ENCODE peak calls at places on chromosomes 2 and 18, in nine cellular contexts. S is AG04450, A is Karpas-422, H is tibial nerve, I is cardiac fibroblast, D is heart right ventricle, E is aorta, X is dorsolateral prefrontal cortex, T is GM23248. M is an unnamed sample.

GRCh38 chr18:46113751-46114150 is 9.6 kb downstream of the HAUS1 start:
- DNase-seq in S (no peak), A (no peak), H (no peak), I (no peak), D (no peak), E (no peak), X (no peak), T (no peak), M (no peak)

GRCh38 chr2:49028101-49028500 is 126.2 kb downstream of the FSHR start:
- DNase-seq in S (no peak), A (no peak), H (no peak), I (no peak), D (no peak), E (no peak), X (no peak), T (no peak), M (no peak)

GRCh38 chr2:18740428-18740827 is 151.1 kb upstream of the NT5C1B start:
- DNase-seq in S (no peak), A (no peak), H (no peak), I (peak), D (peak), E (peak), X (no peak), T (no peak), M (no peak)

GRCh38 chr2:55152475-55153422 is 79.3 kb downstream of the CLHC1 start:
- DNase-seq in S (no peak), A (peak), H (no peak), I (peak), D (no peak), E (no peak), X (no peak), T (no peak), M (no peak)

GRCh38 chr2:33153008-33153407 is 206.3 kb downstream of the LTBP1 start:
- DNase-seq in S (no peak), A (no peak), H (no peak), I (peak), D (no peak), E (no peak), X (no peak), T (peak), M (no peak)

GRCh38 chr2:14051401-14051800 is 581.1 kb upstream of the LRATD1 start:
- DNase-seq in S (no peak), A (no peak), H (no peak), I (no peak), D (no peak), E (no peak), X (no peak), T (no peak), M (no peak)

GRCh38 chr18:33577688-33578370 is at the start of gene ASXL3:
- DNase-seq in S (no peak), A (no peak), H (peak), I (no peak), D (peak), E (peak), X (peak), T (peak), M (no peak)

GRCh38 chr2:120445431-120446143 is 99.7 kb downstream of the INHBB start:
- DNase-seq in S (no peak), A (no peak), H (no peak), I (peak), D (no peak), E (no peak), X (no peak), T (peak), M (no peak)

GRCh38 chr2:96139181-96139758 is 968 bp upstream of the ASTL start:
- DNase-seq in S (no peak), A (no peak), H (no peak), I (no peak), D (no peak), E (no peak), X (no peak), T (no peak), M (no peak)

GRCh38 chr2:176642074-176642473 is 372.8 kb downstream of the MTX2 start:
- DNase-seq in S (no peak), A (peak), H (no peak), I (peak), D (no peak), E (no peak), X (no peak), T (peak), M (no peak)

GRCh38 chr2:120989556-120989848 is 253.8 kb downstream of the GLI2 start:
- DNase-seq in S (no peak), A (no peak), H (no peak), I (no peak), D (no peak), E (no peak), X (no peak), T (no peak), M (no peak)

GRCh38 chr18:3089579-3089978 is 76.6 kb upstream of the LPIN2 start:
- DNase-seq in S (no peak), A (no peak), H (no peak), I (no peak), D (no peak), E (no peak), X (no peak), T (no peak), M (no peak)

GRCh38 chr2:27431395-27431794 is 3.0 kb downstream of the NRBP1 start:
- DNase-seq in S (no peak), A (peak), H (no peak), I (peak), D (no peak), E (no peak), X (no peak), T (peak), M (no peak)

GRCh38 chr2:167289651-167290410 is 401.6 kb downstream of the XIRP2 start:
- DNase-seq in S (no peak), A (no peak), H (no peak), I (peak), D (no peak), E (no peak), X (no peak), T (no peak), M (no peak)

GRCh38 chr2:195734395-195734794 is 77.4 kb downstream of the SLC39A10 start:
- DNase-seq in S (no peak), A (no peak), H (no peak), I (peak), D (no peak), E (no peak), X (no peak), T (no peak), M (no peak)

GRCh38 chr2:196566969-196567666 is 72.4 kb upstream of the CCDC150 start:
- DNase-seq in S (no peak), A (no peak), H (no peak), I (peak), D (peak), E (no peak), X (no peak), T (peak), M (no peak)

GRCh38 chr2:136323935-136324334 is 206.0 kb upstream of the CXCR4 start:
- DNase-seq in S (no peak), A (no peak), H (no peak), I (no peak), D (no peak), E (no peak), X (no peak), T (no peak), M (no peak)

GRCh38 chr2:188524519-188525113 is 232.9 kb downstream of the GULP1 start:
- DNase-seq in S (peak), A (peak), H (peak), I (peak), D (peak), E (no peak), X (no peak), T (peak), M (no peak)

GRCh38 chr18:10131783-10132381 is 218.1 kb downstream of the VAPA start:
- DNase-seq in S (no peak), A (no peak), H (no peak), I (no peak), D (no peak), E (no peak), X (no peak), T (peak), M (no peak)
- H3K4me3 ChIP-seq in S (no peak), A (no peak), H (peak), I (no peak), D (peak), E (peak), X (peak), T (peak), M (no peak)

DNA sequence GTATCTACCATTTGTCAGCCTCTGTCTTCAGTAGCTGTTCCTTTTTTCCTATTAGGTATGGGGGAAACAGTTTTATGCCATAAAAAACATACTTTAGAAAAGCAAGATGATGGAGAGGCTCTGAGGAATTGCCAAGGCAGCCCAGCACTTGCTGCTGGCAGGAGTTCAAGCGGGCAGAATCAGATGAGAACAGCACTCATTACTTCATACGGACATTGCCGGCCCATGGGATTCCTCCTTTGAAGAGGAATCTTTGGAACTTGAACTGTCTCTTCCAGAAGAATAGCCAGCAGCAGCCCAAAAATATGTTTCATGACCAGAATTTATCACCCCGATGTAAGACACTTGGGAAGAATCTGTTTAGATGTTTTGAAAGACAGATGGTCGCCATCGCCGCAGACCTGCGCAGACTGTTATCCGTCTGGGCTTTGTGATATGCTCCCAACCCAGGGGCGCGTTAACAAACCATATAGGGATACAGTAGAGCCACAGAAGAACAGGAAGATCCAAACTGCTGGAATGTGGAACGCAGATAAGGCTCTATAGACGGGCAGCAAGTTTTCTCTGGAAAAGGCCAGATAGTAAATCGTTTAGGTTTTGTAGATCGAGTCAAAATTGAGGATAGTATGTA is 3.6 kb upstream of the ADI1 start:
- DNase-seq in S (no peak), A (no peak), H (no peak), I (peak), D (no peak), E (no peak), X (no peak), T (peak), M (no peak)
- H3K4me3 ChIP-seq in S (peak), A (no peak), H (no peak), I (no peak), D (no peak), E (no peak), X (no peak), T (no peak), M (no peak)

DNA sequence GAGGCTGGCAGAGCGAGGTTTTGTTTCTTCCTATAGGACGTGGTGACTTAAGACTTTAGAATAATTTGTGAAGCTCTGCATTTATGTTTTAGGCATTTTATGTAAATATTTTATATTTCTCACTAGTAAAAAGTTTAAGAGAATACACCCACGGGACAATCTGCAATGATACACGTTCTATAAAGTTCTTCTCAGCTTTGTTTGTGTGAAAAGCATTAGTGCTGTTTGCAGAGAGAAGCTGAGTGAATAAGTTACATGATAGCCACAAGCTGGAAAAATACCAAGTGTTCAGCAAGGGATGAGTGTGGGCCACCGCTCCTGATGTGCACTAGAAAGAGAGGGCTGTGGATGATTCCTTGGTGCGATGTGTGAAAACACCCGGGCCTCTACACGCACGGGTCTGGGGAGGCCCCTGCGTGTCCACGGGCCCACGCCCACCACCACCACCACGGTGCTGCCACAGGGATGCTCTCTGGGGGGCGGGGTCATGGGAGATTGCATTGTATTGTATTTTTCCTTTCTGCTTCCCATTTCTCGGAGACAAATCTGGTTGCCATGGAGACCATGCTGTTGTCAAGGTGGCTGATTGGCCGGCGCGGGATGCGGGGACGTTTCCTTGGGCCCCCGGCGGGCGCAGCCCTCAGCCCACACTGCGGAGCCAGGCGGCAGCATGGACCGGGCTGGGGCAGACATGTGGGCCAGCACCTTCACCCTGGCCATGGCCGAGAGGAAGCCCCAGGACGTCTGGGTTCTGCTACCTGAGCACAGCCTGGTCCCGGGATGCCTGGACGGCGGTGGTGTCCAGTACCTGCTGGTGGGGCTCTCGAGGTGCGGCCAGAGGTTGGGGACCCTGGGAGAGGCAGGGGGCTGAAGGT is at the start of gene RTP5:
- DNase-seq in S (no peak), A (no peak), H (no peak), I (no peak), D (no peak), E (no peak), X (no peak), T (peak), M (no peak)
- H3K4me3 ChIP-seq in S (no peak), A (no peak), H (no peak), I (no peak), D (no peak), E (no peak), X (no peak), T (no peak), M (peak)

GRCh38 chr2:64439194-64439593 is 14.8 kb upstream of the LGALSL start:
- DNase-seq in S (no peak), A (no peak), H (no peak), I (no peak), D (no peak), E (no peak), X (no peak), T (no peak), M (no peak)
- H3K4me3 ChIP-seq in S (no peak), A (no peak), H (no peak), I (no peak), D (no peak), E (no peak), X (no peak), T (no peak), M (no peak)

DNA sequence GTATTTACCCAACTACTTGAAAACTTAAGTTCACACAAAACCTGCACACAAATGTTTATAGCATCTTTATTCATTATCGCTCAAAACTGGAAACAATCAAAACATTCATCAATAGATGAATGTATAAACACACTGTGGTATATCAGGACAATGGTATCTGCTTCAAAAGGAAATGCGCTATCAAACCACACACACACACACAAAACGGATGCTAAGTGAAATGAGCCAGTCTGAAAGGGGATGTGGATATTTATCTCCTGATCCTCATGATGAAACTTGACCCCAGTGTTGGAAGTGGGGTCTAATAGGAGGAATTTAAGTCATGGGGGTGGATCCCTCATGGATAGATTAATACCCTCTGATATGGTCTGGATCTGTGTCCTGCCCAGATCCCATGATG is 22.0 kb downstream of the PDCL3 start:
- DNase-seq in S (no peak), A (no peak), H (no peak), I (no peak), D (no peak), E (no peak), X (no peak), T (no peak), M (no peak)
- H3K4me3 ChIP-seq in S (no peak), A (no peak), H (no peak), I (no peak), D (no peak), E (no peak), X (no peak), T (no peak), M (no peak)

GRCh38 chr2:219681301-219682290 is 54.2 kb downstream of the SLC4A3 start:
- DNase-seq in S (no peak), A (no peak), H (no peak), I (peak), D (no peak), E (no peak), X (no peak), T (peak), M (no peak)

GRCh38 chr2:219687882-219688559 is 60.6 kb downstream of the SLC4A3 start:
- DNase-seq in S (no peak), A (peak), H (no peak), I (no peak), D (no peak), E (no peak), X (no peak), T (no peak), M (no peak)

GRCh38 chr2:219688560-219689445 is 61.4 kb downstream of the SLC4A3 start:
- DNase-seq in S (no peak), A (peak), H (no peak), I (peak), D (peak), E (peak), X (no peak), T (peak), M (no peak)

GRCh38 chr2:219687266-219687665 is 59.8 kb downstream of the SLC4A3 start:
- DNase-seq in S (no peak), A (no peak), H (no peak), I (peak), D (no peak), E (no peak), X (no peak), T (peak), M (no peak)

GRCh38 chr2:219684721-219685689 is 57.6 kb downstream of the SLC4A3 start:
- DNase-seq in S (no peak), A (peak), H (peak), I (peak), D (peak), E (peak), X (no peak), T (peak), M (peak)
- H3K4me3 ChIP-seq in S (peak), A (peak), H (peak), I (peak), D (peak), E (peak), X (peak), T (peak), M (peak)

DNA sequence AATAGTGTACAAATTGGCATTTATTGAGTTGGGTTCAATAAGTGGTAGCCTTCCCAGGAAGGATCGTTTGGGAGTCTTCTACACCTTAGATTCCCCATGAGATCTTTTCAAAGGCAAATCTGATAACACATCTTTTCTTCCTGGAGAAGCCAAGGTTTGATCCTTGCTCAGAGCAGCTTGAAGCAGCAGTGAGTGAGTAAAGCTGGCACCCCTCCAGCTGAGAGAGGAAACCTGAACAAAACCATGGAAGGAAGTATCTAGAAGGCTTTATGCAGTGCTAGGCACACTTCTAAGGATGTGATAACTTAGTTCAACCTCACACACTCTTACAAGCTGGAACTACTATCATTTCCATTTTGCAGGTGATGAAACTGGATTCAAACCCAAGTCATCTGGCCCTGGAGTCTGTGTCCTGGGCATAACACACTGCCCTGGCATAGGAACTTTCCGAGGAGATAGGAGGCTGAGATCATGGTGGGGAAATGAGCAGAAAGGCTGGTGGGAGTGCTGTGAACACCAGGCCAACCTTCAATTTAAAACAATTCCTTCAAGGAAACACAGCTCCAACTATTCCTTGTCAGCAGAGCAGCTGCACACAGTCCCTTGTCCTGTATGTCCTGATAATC is 71.3 kb downstream of the CTAGE1 start:
- DNase-seq in S (peak), A (no peak), H (peak), I (peak), D (peak), E (peak), X (no peak), T (peak), M (peak)
- H3K4me3 ChIP-seq in S (no peak), A (no peak), H (no peak), I (no peak), D (peak), E (no peak), X (no peak), T (no peak), M (peak)

DNA sequence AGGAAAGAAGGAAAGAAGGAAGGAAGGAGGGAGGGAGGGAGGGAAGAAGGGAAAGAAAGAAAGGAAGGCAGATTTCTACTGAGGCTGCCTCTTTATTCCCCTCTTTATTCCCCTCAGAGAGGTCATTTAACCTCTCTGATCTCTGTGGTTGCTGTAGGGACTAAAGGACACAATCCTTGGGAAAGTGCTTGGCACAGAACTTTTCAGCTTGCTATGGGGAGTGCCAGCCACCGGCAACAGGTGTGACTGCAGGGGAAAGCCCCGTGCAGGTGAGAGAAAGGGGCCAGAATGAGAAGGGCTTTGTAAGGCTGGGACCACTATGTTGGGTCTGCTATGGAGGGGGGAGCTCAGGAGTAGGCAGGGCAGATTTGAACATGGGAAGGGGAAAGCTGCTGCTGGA is 27.7 kb upstream of the STEAP3 start:
- DNase-seq in S (no peak), A (no peak), H (no peak), I (no peak), D (no peak), E (no peak), X (no peak), T (no peak), M (no peak)
- H3K4me3 ChIP-seq in S (no peak), A (no peak), H (no peak), I (no peak), D (no peak), E (no peak), X (no peak), T (no peak), M (no peak)

DNA sequence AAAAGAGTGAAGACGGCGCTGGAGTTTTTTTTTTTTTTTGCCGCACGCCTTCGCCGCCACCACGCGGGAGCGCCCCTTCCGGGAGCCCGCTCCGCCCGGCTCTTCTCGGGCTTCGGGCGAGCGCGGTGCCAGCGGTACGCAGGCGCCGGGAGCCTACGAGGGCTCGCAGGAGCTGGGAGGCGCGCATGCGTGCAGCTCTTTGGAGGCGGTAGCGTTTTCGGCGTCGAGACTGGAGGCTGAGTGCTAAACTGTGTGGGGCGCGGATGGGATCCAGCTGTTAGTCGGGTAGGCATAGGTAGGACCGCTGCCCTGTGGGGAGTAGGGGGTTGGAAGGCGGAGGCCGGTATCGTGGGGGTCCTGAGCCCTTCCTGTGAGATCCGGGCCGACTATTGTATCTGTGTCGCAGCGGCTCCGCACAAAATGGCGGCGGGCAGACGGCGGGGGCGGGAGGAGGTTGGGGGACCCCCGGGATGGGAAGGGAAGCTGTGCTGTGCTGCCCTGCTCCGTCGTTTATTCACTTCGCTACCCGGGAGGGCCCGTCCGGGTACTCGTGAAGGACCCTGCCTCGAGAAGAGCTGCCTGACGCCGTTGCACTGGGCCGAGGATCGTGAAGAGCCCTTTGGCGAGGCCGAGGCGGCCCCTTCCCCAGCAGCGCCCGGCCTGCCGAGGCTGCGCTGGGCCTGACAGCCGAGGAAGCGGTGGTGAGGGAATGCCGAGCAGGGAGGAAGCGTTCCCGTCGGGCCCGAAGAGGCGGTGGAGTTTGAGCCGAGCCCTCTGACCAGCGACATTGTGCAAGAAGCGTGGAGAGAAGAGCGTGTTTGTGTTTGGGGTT is at the start of gene ZNF638:
- DNase-seq in S (peak), A (peak), H (peak), I (peak), D (peak), E (peak), X (peak), T (peak), M (peak)
- H3K4me3 ChIP-seq in S (peak), A (peak), H (peak), I (peak), D (peak), E (peak), X (peak), T (peak), M (peak)

M was measured in CD8-positive, alpha-beta T cell.